ENCODE peak calls at places on chromosome 14, in eight cellular contexts. L is tibial artery; F is CD8-positive, alpha-beta T cell; T is mammary epithelial cell; Y is right lobe of liver; I is MM.1S; H is HCT116; J is lung. N is an unnamed sample. For H3K9me3, the result is how much of the 10 kb centered on the place peaks cover.

GRCh38 chr14:25788252-25788651 is 738.3 kb upstream of the STXBP6 start:
- DNase-seq in I (no peak), Y (no peak), F (no peak), H (no peak), J (no peak), L (no peak), T (no peak), N (no peak)

GRCh38 chr14:95993768-95994592 is 45.2 kb upstream of the C14orf132 start:
- DNase-seq in J (no peak), Y (no peak), L (no peak), F (no peak), I (peak), H (peak), T (peak), N (no peak)

GRCh38 chr14:102185360-102185759 is 45.7 kb downstream of the WDR20 start:
- DNase-seq in L (no peak), Y (no peak), T (no peak), J (no peak), I (no peak), F (no peak), H (no peak), N (no peak)

GRCh38 chr14:103146141-103146709 is 23.0 kb downstream of the TNFAIP2 start:
- DNase-seq in F (no peak), T (no peak), J (no peak), H (no peak), I (no peak), L (no peak), Y (no peak), N (no peak)

GRCh38 chr14:69652942-69653680 is 41.7 kb downstream of the SUSD6 start:
- DNase-seq in T (no peak), L (no peak), J (no peak), H (no peak), F (no peak), Y (no peak), I (no peak), N (no peak)

GRCh38 chr14:91173221-91173670 is 59.4 kb downstream of the DGLUCY start:
- DNase-seq in F (peak), H (peak), L (peak), Y (peak), J (peak), T (peak), I (peak), N (no peak)

GRCh38 chr14:100451264-100451663 is 128.1 kb downstream of the SLC25A47 start:
- DNase-seq in I (no peak), Y (no peak), L (no peak), J (no peak), T (no peak), F (no peak), H (no peak), N (no peak)

GRCh38 chr14:50839048-50839447 is 8.1 kb upstream of the NIN start:
- DNase-seq in F (no peak), Y (no peak), J (no peak), H (no peak), L (no peak), T (peak), I (peak), N (no peak)

GRCh38 chr14:67428501-67429031 is 16.6 kb upstream of the PLEK2 start:
- DNase-seq in F (no peak), Y (no peak), I (no peak), H (no peak), T (peak), J (no peak), L (no peak), N (no peak)

GRCh38 chr14:90523961-90524875 is 127.4 kb downstream of the CALM1 start:
- DNase-seq in I (no peak), L (no peak), T (no peak), H (no peak), J (no peak), F (no peak), Y (no peak), N (no peak)

GRCh38 chr14:94174622-94175402 is 690 bp downstream of the PPP4R4 start:
- DNase-seq in T (no peak), J (no peak), L (peak), H (no peak), Y (peak), I (no peak), F (peak), N (no peak)

GRCh38 chr14:98622208-98623051 is 649.6 kb downstream of the BCL11B start:
- DNase-seq in Y (no peak), F (no peak), J (peak), L (no peak), H (no peak), T (peak), I (no peak), N (no peak)

GRCh38 chr14:95998656-95999055 is 40.5 kb upstream of the C14orf132 start:
- DNase-seq in L (no peak), J (no peak), F (no peak), H (peak), Y (no peak), I (no peak), T (no peak), N (no peak)

GRCh38 chr14:73059326-73059725 is 992 bp downstream of the RBM25 start:
- DNase-seq in I (no peak), F (no peak), Y (no peak), T (no peak), J (no peak), L (no peak), H (no peak), N (no peak)

GRCh38 chr14:33483110-33483509 is 467.8 kb downstream of the EGLN3 start:
- DNase-seq in H (no peak), L (no peak), Y (no peak), F (no peak), J (no peak), T (no peak), I (no peak), N (no peak)
- H3K9me3 ChIP-seq in H (under half), L (under half), Y (under half), F (under half), J (under half), T (under half), I (under half), N (under half)

DNA sequence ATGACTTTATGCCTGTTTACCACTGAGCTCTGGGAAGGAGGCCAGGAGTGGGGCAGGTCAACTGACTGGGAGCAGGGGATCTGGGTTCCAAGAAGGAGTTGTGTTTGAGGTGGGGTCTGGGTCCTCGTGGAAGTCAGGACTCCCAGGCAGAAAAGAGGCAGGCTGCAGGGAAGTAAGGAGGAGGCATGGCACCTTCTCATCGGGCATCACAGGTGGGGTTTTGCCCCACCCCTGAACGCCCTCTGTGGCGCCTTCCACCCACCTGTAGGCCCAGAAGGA is 386 bp downstream of the LTB4R2 start:
- DNase-seq in J (no peak), L (no peak), F (no peak), Y (peak), I (no peak), T (no peak), H (no peak), N (no peak)
- H3K27ac ChIP-seq in J (no peak), L (peak), F (peak), Y (peak), I (peak), T (peak), H (no peak), N (peak)

GRCh38 chr14:21933681-21934080 is 260.1 kb upstream of the OR4E1 start:
- DNase-seq in J (no peak), H (no peak), I (no peak), T (no peak), F (no peak), L (no peak), Y (no peak), N (no peak)
- TF ChIP-seq CTCF in J (no peak), H (peak), I (peak), T (peak), F (peak), L (no peak), Y (peak), N (no peak)

GRCh38 chr14:104517426-104517825 is 62.1 kb upstream of the C14orf180 start:
- DNase-seq in I (no peak), F (peak), Y (no peak), J (no peak), H (no peak), T (no peak), L (no peak), N (peak)

GRCh38 chr14:104516906-104517305 is 62.7 kb upstream of the C14orf180 start:
- DNase-seq in T (no peak), Y (no peak), H (no peak), J (no peak), L (no peak), F (peak), I (no peak), N (no peak)

GRCh38 chr14:104519721-104520120 is 59.8 kb upstream of the C14orf180 start:
- DNase-seq in F (peak), J (no peak), Y (no peak), L (no peak), H (no peak), T (no peak), I (no peak), N (no peak)

GRCh38 chr14:104517867-104518266 is 61.7 kb upstream of the C14orf180 start:
- DNase-seq in F (peak), H (no peak), T (no peak), I (no peak), Y (no peak), L (no peak), J (no peak), N (peak)

GRCh38 chr14:104518659-104519350 is 60.8 kb upstream of the C14orf180 start:
- DNase-seq in I (no peak), F (peak), J (no peak), L (no peak), H (no peak), T (no peak), Y (no peak), N (no peak)
- H3K9me3 ChIP-seq in I (under half), F (under half), J (under half), L (under half), H (under half), T (under half), Y (under half), N (under half)

GRCh38 chr14:89339158-89339557 is 77.9 kb downstream of the FOXN3 start:
- DNase-seq in J (no peak), F (no peak), H (no peak), Y (no peak), T (no peak), L (no peak), I (no peak), N (no peak)
- H3K27ac ChIP-seq in J (no peak), F (no peak), H (no peak), Y (peak), T (no peak), L (peak), I (no peak), N (peak)

DNA sequence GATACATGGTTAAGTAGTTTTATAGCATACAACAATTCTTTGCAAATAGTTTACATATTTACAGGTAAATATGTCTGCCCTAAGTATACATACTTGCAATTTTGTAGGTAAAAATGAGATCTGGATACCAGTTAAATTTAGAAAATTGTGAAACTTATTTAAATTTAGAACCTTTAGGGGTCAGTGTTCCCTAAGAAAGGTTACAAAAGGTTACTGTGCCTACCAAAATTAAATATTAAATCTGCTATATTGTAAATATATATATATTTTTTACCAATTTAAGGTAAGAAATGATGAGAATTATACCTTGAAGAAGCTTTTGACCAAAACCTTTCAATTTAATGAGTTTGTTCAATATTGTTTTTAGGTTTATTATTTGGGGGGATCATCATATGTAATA is 54.0 kb downstream of the MIPOL1 start:
- DNase-seq in I (no peak), L (no peak), T (no peak), F (no peak), Y (no peak), J (no peak), H (no peak), N (no peak)
- TF ChIP-seq CTCF in I (peak), L (no peak), T (peak), F (no peak), Y (peak), J (no peak), H (no peak), N (no peak)

N was measured in ascending aorta.